ENCODE peak calls at places on chromosome 7, in four cellular contexts. One of them, this sample, is unnamed.

GRCh38 chr7:80312139-80312661 is 177.6 kb downstream of the GNAI1 start:
- DNase-seq in PC-9: no peak
- DNase-seq in cardiac fibroblast: peak
- DNase-seq in uterus: no peak
- DNase-seq in this sample: no peak

GRCh38 chr7:36216063-36216684 is 63.1 kb downstream of the EEPD1 start:
- DNase-seq in PC-9: no peak
- DNase-seq in cardiac fibroblast: peak
- DNase-seq in uterus: no peak
- DNase-seq in this sample: no peak

GRCh38 chr7:19368540-19368939 is 223.3 kb upstream of the FERD3L start:
- DNase-seq in PC-9: no peak
- DNase-seq in cardiac fibroblast: peak
- DNase-seq in uterus: no peak
- DNase-seq in this sample: no peak

GRCh38 chr7:115477193-115477651 is 553.3 kb downstream of the TFEC start:
- DNase-seq in PC-9: no peak
- DNase-seq in cardiac fibroblast: peak
- DNase-seq in uterus: no peak
- DNase-seq in this sample: peak

GRCh38 chr7:70154521-70155180 is 556.4 kb downstream of the AUTS2 start:
- DNase-seq in PC-9: no peak
- DNase-seq in cardiac fibroblast: no peak
- DNase-seq in uterus: no peak
- DNase-seq in this sample: no peak

GRCh38 chr7:92058040-92058439 is 76.2 kb downstream of the CYP51A1 start:
- DNase-seq in PC-9: no peak
- DNase-seq in cardiac fibroblast: no peak
- DNase-seq in uterus: no peak
- DNase-seq in this sample: no peak

GRCh38 chr7:142813262-142813661 is 41.6 kb upstream of the EPHB6 start:
- DNase-seq in PC-9: peak
- DNase-seq in cardiac fibroblast: peak
- DNase-seq in uterus: no peak
- DNase-seq in this sample: no peak

GRCh38 chr7:134660242-134660785 is 13.7 kb downstream of the BPGM start:
- DNase-seq in PC-9: no peak
- DNase-seq in cardiac fibroblast: peak
- DNase-seq in uterus: no peak
- DNase-seq in this sample: no peak

GRCh38 chr7:82521906-82522445 is 78.4 kb upstream of the CACNA2D1 start:
- DNase-seq in PC-9: no peak
- DNase-seq in cardiac fibroblast: peak
- DNase-seq in uterus: no peak
- DNase-seq in this sample: no peak

GRCh38 chr7:80273327-80273726 is 138.7 kb downstream of the GNAI1 start:
- DNase-seq in PC-9: no peak
- DNase-seq in cardiac fibroblast: peak
- DNase-seq in uterus: no peak
- DNase-seq in this sample: no peak

GRCh38 chr7:5382281-5383041 is 41.2 kb downstream of the TNRC18 start:
- DNase-seq in PC-9: no peak
- DNase-seq in cardiac fibroblast: peak
- DNase-seq in uterus: peak
- DNase-seq in this sample: peak

GRCh38 chr7:20407585-20408466 is 77.1 kb downstream of the ITGB8 start:
- DNase-seq in PC-9: peak
- DNase-seq in cardiac fibroblast: peak
- DNase-seq in uterus: no peak
- DNase-seq in this sample: peak

GRCh38 chr7:108603922-108604684 is 34.4 kb downstream of the DNAJB9 start:
- DNase-seq in PC-9: no peak
- DNase-seq in cardiac fibroblast: no peak
- DNase-seq in uterus: no peak
- DNase-seq in this sample: no peak

GRCh38 chr7:36734731-36735130 is 10.4 kb upstream of the AOAH start:
- DNase-seq in PC-9: no peak
- DNase-seq in cardiac fibroblast: no peak
- DNase-seq in uterus: no peak
- DNase-seq in this sample: no peak

GRCh38 chr7:70458195-70458695 is 673.7 kb upstream of the GALNT17 start:
- DNase-seq in PC-9: no peak
- DNase-seq in cardiac fibroblast: no peak
- DNase-seq in uterus: no peak
- DNase-seq in this sample: no peak

GRCh38 chr7:30175171-30175570 is 40.4 kb downstream of the MTURN start:
- DNase-seq in PC-9: no peak
- DNase-seq in cardiac fibroblast: peak
- DNase-seq in uterus: no peak
- DNase-seq in this sample: no peak

GRCh38 chr7:35545831-35546230 is 149.1 kb downstream of the HERPUD2 start:
- DNase-seq in PC-9: no peak
- DNase-seq in cardiac fibroblast: no peak
- DNase-seq in uterus: no peak
- DNase-seq in this sample: no peak

GRCh38 chr7:55254242-55254595 is 110.9 kb upstream of the LANCL2 start:
- DNase-seq in PC-9: no peak
- DNase-seq in cardiac fibroblast: no peak
- DNase-seq in uterus: no peak
- DNase-seq in this sample: no peak

GRCh38 chr7:67729771-67730170 is 733.1 kb downstream of the TYW1 start:
- DNase-seq in PC-9: no peak
- DNase-seq in cardiac fibroblast: no peak
- DNase-seq in uterus: no peak
- DNase-seq in this sample: no peak

GRCh38 chr7:27245798-27246691 is 3.4 kb downstream of the EVX1 start:
- DNase-seq in PC-9: no peak
- DNase-seq in cardiac fibroblast: no peak
- DNase-seq in uterus: no peak
- DNase-seq in this sample: no peak

GRCh38 chr7:80335473-80336232 is 176.2 kb downstream of the GNAT3 start:
- DNase-seq in PC-9: no peak
- DNase-seq in cardiac fibroblast: peak
- DNase-seq in uterus: no peak
- DNase-seq in this sample: no peak

GRCh38 chr7:150755473-150756099 is 18.4 kb downstream of the GIMAP5 start:
- DNase-seq in PC-9: no peak
- DNase-seq in cardiac fibroblast: no peak
- DNase-seq in uterus: no peak
- DNase-seq in this sample: no peak

GRCh38 chr7:142451817-142452216 is 194.0 kb upstream of the PRSS58 start:
- DNase-seq in PC-9: no peak
- DNase-seq in cardiac fibroblast: no peak
- DNase-seq in uterus: no peak
- DNase-seq in this sample: no peak

GRCh38 chr7:28473567-28474266 is 61.4 kb downstream of the CREB5 start:
- DNase-seq in PC-9: no peak
- DNase-seq in cardiac fibroblast: no peak
- DNase-seq in uterus: peak
- DNase-seq in this sample: peak

GRCh38 chr7:32461484-32461883 is 28.7 kb downstream of the LSM5 start:
- DNase-seq in PC-9: no peak
- DNase-seq in cardiac fibroblast: no peak
- DNase-seq in uterus: no peak
- DNase-seq in this sample: no peak

GRCh38 chr7:1402791-1403755 is 56.2 kb downstream of the MICALL2 start:
- DNase-seq in PC-9: no peak
- DNase-seq in cardiac fibroblast: no peak
- DNase-seq in uterus: no peak
- DNase-seq in this sample: peak

GRCh38 chr7:1401011-1401410 is 58.3 kb downstream of the MICALL2 start:
- DNase-seq in PC-9: no peak
- DNase-seq in cardiac fibroblast: no peak
- DNase-seq in uterus: no peak
- DNase-seq in this sample: peak

GRCh38 chr7:1400351-1400750 is 58.9 kb downstream of the MICALL2 start:
- DNase-seq in PC-9: no peak
- DNase-seq in cardiac fibroblast: no peak
- DNase-seq in uterus: no peak
- DNase-seq in this sample: no peak

GRCh38 chr7:1403844-1404404 is 55.3 kb downstream of the MICALL2 start:
- DNase-seq in PC-9: no peak
- DNase-seq in cardiac fibroblast: peak
- DNase-seq in uterus: no peak
- DNase-seq in this sample: no peak

GRCh38 chr7:1402110-1402790 is 57.0 kb downstream of the MICALL2 start:
- DNase-seq in PC-9: no peak
- DNase-seq in cardiac fibroblast: no peak
- DNase-seq in uterus: no peak
- DNase-seq in this sample: peak
- H3K4me3 ChIP-seq in PC-9: no peak
- H3K4me3 ChIP-seq in cardiac fibroblast: no peak
- H3K4me3 ChIP-seq in uterus: no peak
- H3K4me3 ChIP-seq in this sample: no peak

GRCh38 chr7:33959676-33960075 is 54.3 kb downstream of the BMPER start:
- DNase-seq in PC-9: no peak
- DNase-seq in cardiac fibroblast: no peak
- DNase-seq in uterus: no peak
- DNase-seq in this sample: no peak

GRCh38 chr7:33952824-33953223 is 47.5 kb downstream of the BMPER start:
- DNase-seq in PC-9: no peak
- DNase-seq in cardiac fibroblast: no peak
- DNase-seq in uterus: no peak
- DNase-seq in this sample: no peak

GRCh38 chr7:33961948-33962347 is 56.6 kb downstream of the BMPER start:
- DNase-seq in PC-9: no peak
- DNase-seq in cardiac fibroblast: peak
- DNase-seq in uterus: no peak
- DNase-seq in this sample: no peak

DNA sequence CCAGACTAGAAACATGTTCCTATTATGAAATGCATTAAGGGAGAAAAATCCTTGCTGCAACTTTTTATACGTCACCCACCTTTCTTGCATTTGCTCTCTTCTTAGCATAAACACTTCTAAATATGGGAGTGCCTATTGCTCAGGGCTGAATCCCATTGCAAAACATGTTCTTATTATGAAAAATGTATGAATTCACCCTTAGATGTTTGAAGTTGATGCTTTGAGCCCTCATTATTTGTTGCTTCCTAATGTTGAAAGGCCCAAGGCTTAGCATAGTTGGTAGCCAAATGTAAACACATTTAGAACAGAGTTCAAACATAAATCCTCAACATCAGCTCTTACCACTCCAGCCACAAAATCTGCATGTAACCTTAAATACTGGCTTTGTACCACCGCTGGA is 52.8 kb downstream of the BMPER start:
- DNase-seq in PC-9: no peak
- DNase-seq in cardiac fibroblast: no peak
- DNase-seq in uterus: no peak
- DNase-seq in this sample: no peak
- H3K4me3 ChIP-seq in PC-9: no peak
- H3K4me3 ChIP-seq in cardiac fibroblast: no peak
- H3K4me3 ChIP-seq in uterus: no peak
- H3K4me3 ChIP-seq in this sample: no peak

GRCh38 chr7:128265156-128265905 is 24.3 kb downstream of the LEP start:
- DNase-seq in PC-9: no peak
- DNase-seq in cardiac fibroblast: no peak
- DNase-seq in uterus: no peak
- DNase-seq in this sample: no peak

GRCh38 chr7:128265906-128266300 is 24.8 kb downstream of the LEP start:
- DNase-seq in PC-9: no peak
- DNase-seq in cardiac fibroblast: no peak
- DNase-seq in uterus: no peak
- DNase-seq in this sample: no peak

GRCh38 chr7:128266891-128267839 is 26.1 kb downstream of the LEP start:
- DNase-seq in PC-9: no peak
- DNase-seq in cardiac fibroblast: peak
- DNase-seq in uterus: peak
- DNase-seq in this sample: peak

GRCh38 chr7:128268233-128268632 is 27.2 kb downstream of the LEP start:
- DNase-seq in PC-9: no peak
- DNase-seq in cardiac fibroblast: no peak
- DNase-seq in uterus: no peak
- DNase-seq in this sample: no peak

DNA sequence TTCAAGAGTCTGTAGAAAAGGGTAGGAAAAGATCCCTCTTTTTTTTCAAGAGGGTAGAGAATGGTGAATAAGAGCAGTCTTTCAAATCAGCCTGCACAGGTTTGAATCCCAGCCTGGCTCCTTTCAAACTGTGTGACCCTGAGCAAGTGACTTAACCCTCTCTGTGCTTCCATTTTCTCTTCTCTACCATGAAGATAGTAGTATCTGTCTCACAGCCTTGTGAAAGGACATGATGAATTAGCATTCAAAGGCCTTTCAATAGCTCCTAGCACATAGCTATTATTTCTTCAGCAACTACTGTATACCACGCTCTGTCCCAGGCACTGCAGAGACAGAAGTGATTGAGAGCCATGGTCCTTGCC is 25.4 kb downstream of the LEP start:
- DNase-seq in PC-9: no peak
- DNase-seq in cardiac fibroblast: no peak
- DNase-seq in uterus: no peak
- DNase-seq in this sample: no peak
- H3K4me3 ChIP-seq in PC-9: no peak
- H3K4me3 ChIP-seq in cardiac fibroblast: no peak
- H3K4me3 ChIP-seq in uterus: no peak
- H3K4me3 ChIP-seq in this sample: no peak

GRCh38 chr7:131865911-131866310 is 309.5 kb upstream of the PODXL start:
- DNase-seq in PC-9: no peak
- DNase-seq in cardiac fibroblast: no peak
- DNase-seq in uterus: no peak
- DNase-seq in this sample: no peak

GRCh38 chr7:131867461-131867860 is 311.0 kb upstream of the PODXL start:
- DNase-seq in PC-9: no peak
- DNase-seq in cardiac fibroblast: no peak
- DNase-seq in uterus: no peak
- DNase-seq in this sample: no peak

DNA sequence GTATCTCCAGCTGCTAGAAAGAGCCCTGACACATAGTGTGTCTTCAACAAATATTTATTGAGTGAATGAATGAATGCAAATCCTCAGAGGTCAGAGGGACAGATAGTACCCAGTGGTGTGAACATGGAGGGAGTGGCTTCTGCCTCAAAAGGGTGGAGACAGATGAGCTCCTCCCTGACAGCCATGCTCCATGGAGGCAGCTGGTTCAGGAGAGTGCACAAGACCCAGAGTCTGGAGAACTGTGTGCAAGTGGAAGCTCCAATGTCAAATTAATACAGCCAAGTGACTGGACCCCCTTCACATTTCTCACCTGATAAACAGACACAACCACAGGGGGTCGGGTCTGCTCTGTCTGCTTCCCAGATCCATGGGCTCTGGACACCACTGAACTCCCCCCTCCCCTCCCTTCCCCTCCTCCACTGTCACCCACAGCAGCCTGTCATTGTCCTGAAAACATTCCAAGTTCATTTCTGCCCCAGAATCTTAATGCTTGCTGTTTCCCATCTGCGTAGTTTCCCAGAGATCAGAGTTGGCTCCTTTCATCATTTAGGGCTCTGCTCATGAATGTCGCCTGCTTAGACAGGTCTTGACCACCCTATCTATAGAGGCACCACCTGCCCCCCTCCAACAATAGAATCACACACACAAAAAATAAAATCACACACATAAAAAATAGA is 312.9 kb upstream of the PODXL start:
- DNase-seq in PC-9: no peak
- DNase-seq in cardiac fibroblast: no peak
- DNase-seq in uterus: no peak
- DNase-seq in this sample: no peak
- H3K4me3 ChIP-seq in PC-9: no peak
- H3K4me3 ChIP-seq in cardiac fibroblast: no peak
- H3K4me3 ChIP-seq in uterus: no peak
- H3K4me3 ChIP-seq in this sample: no peak

This sample was measured in right cardiac atrium.